ENCODE peak calls at places on chromosomes 7 and 10, in nine cellular contexts. One of them, this sample, is unnamed.

GRCh38 chr7:2104107-2104710 is 128.5 kb downstream of the MAD1L1 start:
- DNase-seq in endothelial cell: peak; percentile 86
- DNase-seq in activated CD4-positive, alpha-beta T cell treated with anti-CD3 and anti-CD28 coated beads, Interleukin-2, amount 50 U/mL, for 48 hours: peak; percentile 76
- DNase-seq in CD8-positive, alpha-beta T cell: peak; percentile 50
- DNase-seq in posterior cingulate gyrus: peak; percentile 57
- DNase-seq in SJSA1: no peak
- DNase-seq in ovary: peak; percentile 95
- DNase-seq in glutamatergic neuron: peak; percentile 88
- DNase-seq in NCI-H460: peak; percentile 90
- DNase-seq in this sample: peak; percentile 75

GRCh38 chr7:1232623-1233327 is at the start of gene UNCX:
- DNase-seq in endothelial cell: no peak
- DNase-seq in activated CD4-positive, alpha-beta T cell treated with anti-CD3 and anti-CD28 coated beads, Interleukin-2, amount 50 U/mL, for 48 hours: no peak
- DNase-seq in CD8-positive, alpha-beta T cell: no peak
- DNase-seq in posterior cingulate gyrus: no peak
- DNase-seq in SJSA1: no peak
- DNase-seq in ovary: no peak
- DNase-seq in glutamatergic neuron: peak; percentile 87
- DNase-seq in NCI-H460: no peak
- DNase-seq in this sample: no peak

GRCh38 chr7:55572378-55573233 is at the start of gene VOPP1:
- DNase-seq in endothelial cell: peak; percentile 66
- DNase-seq in activated CD4-positive, alpha-beta T cell treated with anti-CD3 and anti-CD28 coated beads, Interleukin-2, amount 50 U/mL, for 48 hours: peak; percentile 54
- DNase-seq in CD8-positive, alpha-beta T cell: peak; percentile 48
- DNase-seq in posterior cingulate gyrus: peak; percentile 51
- DNase-seq in SJSA1: peak; percentile 74
- DNase-seq in ovary: peak; percentile 61
- DNase-seq in glutamatergic neuron: peak; percentile 72
- DNase-seq in NCI-H460: peak; percentile 26
- DNase-seq in this sample: peak; percentile 68

GRCh38 chr10:92699518-92700272 is 9.9 kb downstream of the HHEX start:
- DNase-seq in endothelial cell: peak; percentile 50
- DNase-seq in activated CD4-positive, alpha-beta T cell treated with anti-CD3 and anti-CD28 coated beads, Interleukin-2, amount 50 U/mL, for 48 hours: peak; percentile 34
- DNase-seq in CD8-positive, alpha-beta T cell: no peak
- DNase-seq in posterior cingulate gyrus: no peak
- DNase-seq in SJSA1: peak; percentile 65
- DNase-seq in ovary: no peak
- DNase-seq in glutamatergic neuron: peak; percentile 48
- DNase-seq in NCI-H460: peak; percentile 36
- DNase-seq in this sample: no peak

GRCh38 chr7:4665661-4666060 is 16.4 kb upstream of the FOXK1 start:
- DNase-seq in endothelial cell: no peak
- DNase-seq in activated CD4-positive, alpha-beta T cell treated with anti-CD3 and anti-CD28 coated beads, Interleukin-2, amount 50 U/mL, for 48 hours: no peak
- DNase-seq in CD8-positive, alpha-beta T cell: no peak
- DNase-seq in posterior cingulate gyrus: no peak
- DNase-seq in SJSA1: peak; percentile 97
- DNase-seq in ovary: no peak
- DNase-seq in glutamatergic neuron: no peak
- DNase-seq in NCI-H460: peak; percentile 83
- DNase-seq in this sample: no peak

GRCh38 chr7:31335889-31336201 is 4.7 kb downstream of the NEUROD6 start:
- DNase-seq in endothelial cell: no peak
- DNase-seq in activated CD4-positive, alpha-beta T cell treated with anti-CD3 and anti-CD28 coated beads, Interleukin-2, amount 50 U/mL, for 48 hours: no peak
- DNase-seq in CD8-positive, alpha-beta T cell: no peak
- DNase-seq in posterior cingulate gyrus: no peak
- DNase-seq in SJSA1: no peak
- DNase-seq in ovary: no peak
- DNase-seq in glutamatergic neuron: no peak
- DNase-seq in NCI-H460: no peak
- DNase-seq in this sample: no peak

GRCh38 chr10:73998623-73999622 is 1.0 kb downstream of the VCL start:
- DNase-seq in endothelial cell: peak; percentile 71
- DNase-seq in activated CD4-positive, alpha-beta T cell treated with anti-CD3 and anti-CD28 coated beads, Interleukin-2, amount 50 U/mL, for 48 hours: peak; percentile 24
- DNase-seq in CD8-positive, alpha-beta T cell: peak; percentile 1
- DNase-seq in posterior cingulate gyrus: peak; percentile 40
- DNase-seq in SJSA1: peak; percentile 94
- DNase-seq in ovary: peak; percentile 71
- DNase-seq in glutamatergic neuron: peak; percentile 61
- DNase-seq in NCI-H460: peak; percentile 50
- DNase-seq in this sample: no peak

GRCh38 chr7:132239422-132239994 is 336.8 kb downstream of the PLXNA4 start:
- DNase-seq in endothelial cell: no peak
- DNase-seq in activated CD4-positive, alpha-beta T cell treated with anti-CD3 and anti-CD28 coated beads, Interleukin-2, amount 50 U/mL, for 48 hours: no peak
- DNase-seq in CD8-positive, alpha-beta T cell: no peak
- DNase-seq in posterior cingulate gyrus: no peak
- DNase-seq in SJSA1: no peak
- DNase-seq in ovary: no peak
- DNase-seq in glutamatergic neuron: no peak
- DNase-seq in NCI-H460: no peak
- DNase-seq in this sample: no peak

GRCh38 chr10:29649561-29650551 is 15.1 kb upstream of the SVIL start:
- DNase-seq in endothelial cell: no peak
- DNase-seq in activated CD4-positive, alpha-beta T cell treated with anti-CD3 and anti-CD28 coated beads, Interleukin-2, amount 50 U/mL, for 48 hours: no peak
- DNase-seq in CD8-positive, alpha-beta T cell: no peak
- DNase-seq in posterior cingulate gyrus: no peak
- DNase-seq in SJSA1: peak; percentile 87
- DNase-seq in ovary: no peak
- DNase-seq in glutamatergic neuron: no peak
- DNase-seq in NCI-H460: no peak
- DNase-seq in this sample: no peak

GRCh38 chr7:34109936-34110626 is 204.7 kb downstream of the BMPER start:
- DNase-seq in endothelial cell: no peak
- DNase-seq in activated CD4-positive, alpha-beta T cell treated with anti-CD3 and anti-CD28 coated beads, Interleukin-2, amount 50 U/mL, for 48 hours: no peak
- DNase-seq in CD8-positive, alpha-beta T cell: no peak
- DNase-seq in posterior cingulate gyrus: no peak
- DNase-seq in SJSA1: no peak
- DNase-seq in ovary: no peak
- DNase-seq in glutamatergic neuron: no peak
- DNase-seq in NCI-H460: no peak
- DNase-seq in this sample: no peak

This sample was measured in globus pallidus.